ENCODE peak calls at places on chromosome 14, in six cellular contexts. X is mesendoderm, R is IMR-90, V is H1, N is neuronal stem cell, P is mesenchymal stem cell. I is an unnamed sample.

GRCh38 chr14:98169170-98169587 is 1102.8 kb downstream of the BCL11B start:
- DNase-seq in X (no peak), R (no peak), V (no peak), N (no peak), P (no peak), I (no peak)

GRCh38 chr14:76091036-76091435 is 60.7 kb upstream of the GPATCH2L start:
- DNase-seq in X (peak), R (no peak), V (no peak), N (no peak), P (no peak), I (no peak)

GRCh38 chr14:36521598-36522345 is 1.7 kb upstream of the NKX2-1 start:
- DNase-seq in X (peak), R (no peak), V (peak), N (peak), P (no peak), I (peak)

GRCh38 chr14:70706177-70706576 is 64.5 kb downstream of the TTC9 start:
- DNase-seq in X (peak), R (no peak), V (no peak), N (no peak), P (no peak), I (no peak)

GRCh38 chr14:63045612-63046320 is 508 bp upstream of the KCNH5 start:
- DNase-seq in X (peak), R (peak), V (peak), N (peak), P (peak), I (peak)

GRCh38 chr14:67999290-67999689 is 179.7 kb downstream of the RAD51B start:
- DNase-seq in X (no peak), R (peak), V (no peak), N (no peak), P (peak), I (no peak)

GRCh38 chr14:72291908-72292688 is 359.9 kb downstream of the RGS6 start:
- DNase-seq in X (peak), R (peak), V (peak), N (peak), P (no peak), I (no peak)

GRCh38 chr14:64598404-64598803 is 48.6 kb downstream of the PPP1R36 start:
- DNase-seq in X (no peak), R (no peak), V (peak), N (no peak), P (no peak), I (no peak)

GRCh38 chr14:37566811-37567371 is 28.2 kb downstream of the FOXA1 start:
- DNase-seq in X (peak), R (no peak), V (no peak), N (no peak), P (no peak), I (no peak)

GRCh38 chr14:103684471-103684870 is 30.8 kb downstream of the XRCC3 start:
- DNase-seq in X (no peak), R (no peak), V (no peak), N (no peak), P (no peak), I (no peak)

GRCh38 chr14:57212919-57213318 is 55.8 kb downstream of the EXOC5 start:
- DNase-seq in X (no peak), R (peak), V (no peak), N (no peak), P (no peak), I (no peak)

GRCh38 chr14:97025722-97026121 is 228.5 kb downstream of the VRK1 start:
- DNase-seq in X (no peak), R (no peak), V (peak), N (no peak), P (no peak), I (peak)

GRCh38 chr14:23056956-23057756 is at the start of gene CDH24:
- DNase-seq in X (peak), R (peak), V (peak), N (peak), P (peak), I (peak)

GRCh38 chr14:100422556-100423420 is 99.6 kb downstream of the SLC25A47 start:
- DNase-seq in X (no peak), R (peak), V (no peak), N (no peak), P (no peak), I (no peak)

GRCh38 chr14:99562848-99563748 is 40.9 kb downstream of the CCDC85C start:
- DNase-seq in X (peak), R (peak), V (peak), N (peak), P (peak), I (peak)

GRCh38 chr14:68782091-68782981 is 10.5 kb downstream of the ZFP36L1 start:
- DNase-seq in X (no peak), R (no peak), V (no peak), N (no peak), P (no peak), I (no peak)

GRCh38 chr14:55381040-55381439 is 30.6 kb downstream of the ATG14 start:
- DNase-seq in X (peak), R (peak), V (no peak), N (no peak), P (no peak), I (no peak)

GRCh38 chr14:105305769-105306168 is 5.0 kb upstream of the BRF1 start:
- DNase-seq in X (no peak), R (no peak), V (no peak), N (no peak), P (no peak), I (peak)

GRCh38 chr14:96938946-96939345 is 141.8 kb downstream of the VRK1 start:
- DNase-seq in X (peak), R (no peak), V (peak), N (no peak), P (no peak), I (no peak)

GRCh38 chr14:56423591-56423991 is 156.0 kb upstream of the TMEM260 start:
- DNase-seq in X (no peak), R (peak), V (no peak), N (no peak), P (peak), I (no peak)

GRCh38 chr14:59534361-59534987 is 42.1 kb downstream of the CCDC175 start:
- DNase-seq in X (no peak), R (peak), V (no peak), N (no peak), P (peak), I (no peak)

GRCh38 chr14:26839481-26839880 is 241.6 kb upstream of the NOVA1 start:
- DNase-seq in X (no peak), R (no peak), V (no peak), N (no peak), P (no peak), I (no peak)

GRCh38 chr14:65079788-65080187 is 22.5 kb downstream of the MAX start:
- DNase-seq in X (peak), R (no peak), V (no peak), N (no peak), P (no peak), I (no peak)

DNA sequence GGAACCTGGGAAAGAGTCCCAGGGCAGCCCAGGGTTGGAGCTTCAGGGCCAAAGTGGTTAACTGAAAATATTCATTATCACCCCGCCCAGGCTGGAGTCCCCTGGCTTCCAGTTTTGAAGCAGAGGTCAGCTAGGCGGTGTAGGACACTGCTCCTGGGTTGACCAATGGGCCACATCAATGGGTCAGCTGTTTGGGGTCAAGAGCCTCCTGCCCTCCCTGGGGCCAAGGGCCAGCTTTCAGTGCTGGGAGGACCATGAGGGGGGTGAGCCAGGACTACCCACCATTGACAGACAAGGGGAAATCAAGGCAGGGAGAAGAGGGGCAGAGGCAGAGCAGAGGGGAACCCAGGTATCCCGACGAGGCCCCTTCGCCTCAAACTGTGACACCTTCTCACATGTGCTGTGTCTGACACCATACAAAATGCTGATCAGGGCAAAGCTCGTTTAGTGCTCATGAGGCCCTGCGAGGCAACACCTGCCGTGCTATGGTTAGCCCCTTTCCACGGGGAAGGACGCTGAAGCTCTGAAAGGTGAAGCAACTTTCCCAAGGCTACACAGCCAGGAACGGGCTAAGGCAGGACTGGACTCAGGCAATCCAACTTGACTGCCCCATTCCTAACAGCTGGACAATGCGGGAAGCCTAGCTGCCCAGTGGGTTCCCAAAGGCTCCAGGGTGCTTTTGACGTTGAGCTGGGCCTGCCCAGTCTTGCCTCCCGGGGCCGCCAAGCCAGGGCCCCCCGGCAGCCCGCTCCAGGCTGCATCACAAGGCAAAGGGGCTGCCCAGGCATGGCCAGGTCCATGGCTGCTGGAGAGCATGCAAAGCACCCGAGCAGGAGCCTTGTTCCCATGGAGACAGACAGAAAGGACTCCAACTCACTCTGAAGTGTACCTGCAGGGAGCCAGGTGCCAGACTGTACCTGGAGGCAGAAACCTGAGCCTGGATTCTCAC is 2.0 kb downstream of the SYNE3 start:
- DNase-seq in X (peak), R (no peak), V (no peak), N (no peak), P (no peak), I (peak)
- H2AK5ac ChIP-seq in X (no peak), R (peak), V (no peak), N (peak), P (peak), I (no peak)

GRCh38 chr14:84403585-84403984 is 1126.4 kb upstream of the FLRT2 start:
- DNase-seq in X (peak), R (no peak), V (no peak), N (peak), P (no peak), I (peak)

GRCh38 chr14:84409435-84409834 is 1120.5 kb upstream of the FLRT2 start:
- DNase-seq in X (no peak), R (peak), V (no peak), N (no peak), P (no peak), I (no peak)

GRCh38 chr14:84399296-84399910 is 1130.5 kb upstream of the FLRT2 start:
- DNase-seq in X (no peak), R (no peak), V (no peak), N (no peak), P (no peak), I (no peak)

GRCh38 chr14:84401631-84402030 is 1128.3 kb upstream of the FLRT2 start:
- DNase-seq in X (no peak), R (no peak), V (no peak), N (no peak), P (no peak), I (no peak)

GRCh38 chr14:84404246-84404645 is 1125.7 kb upstream of the FLRT2 start:
- DNase-seq in X (no peak), R (no peak), V (no peak), N (peak), P (no peak), I (no peak)
- H2BK15ac ChIP-seq in X (no peak), R (no peak), V (no peak), N (no peak), P (no peak), I (no peak)

GRCh38 chr14:50035214-50035613 is 81.2 kb downstream of the VCPKMT start:
- DNase-seq in X (no peak), R (no peak), V (no peak), N (no peak), P (no peak), I (no peak)

GRCh38 chr14:50037240-50037639 is 79.1 kb downstream of the VCPKMT start:
- DNase-seq in X (no peak), R (no peak), V (no peak), N (no peak), P (no peak), I (no peak)

GRCh38 chr14:50036211-50036610 is 80.2 kb downstream of the VCPKMT start:
- DNase-seq in X (no peak), R (no peak), V (no peak), N (no peak), P (no peak), I (no peak)

GRCh38 chr14:50037837-50038236 is 78.5 kb downstream of the VCPKMT start:
- DNase-seq in X (no peak), R (no peak), V (no peak), N (no peak), P (no peak), I (no peak)

DNA sequence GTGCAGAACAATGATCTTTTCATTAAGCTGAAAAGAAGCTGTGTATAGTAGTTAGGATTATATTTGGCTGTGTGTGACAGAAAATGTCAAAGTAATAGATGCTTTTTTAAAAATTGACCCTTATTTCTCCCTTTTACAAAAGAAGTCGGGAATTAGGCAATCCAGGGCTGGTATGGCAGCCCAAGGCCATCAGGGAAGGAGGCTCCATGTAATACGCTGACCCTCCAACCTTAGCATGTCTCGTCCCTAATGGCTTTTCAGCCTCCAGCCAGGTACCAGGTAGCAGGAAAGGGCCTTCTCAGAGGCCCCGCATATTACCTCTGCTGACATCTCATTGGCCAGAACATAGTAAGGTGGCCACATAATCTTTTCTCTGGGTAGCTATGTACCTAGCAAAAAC is 79.7 kb downstream of the VCPKMT start:
- DNase-seq in X (no peak), R (no peak), V (no peak), N (no peak), P (no peak), I (no peak)
- H2AK5ac ChIP-seq in X (no peak), R (no peak), V (no peak), N (no peak), P (no peak), I (no peak)

GRCh38 chr14:91105673-91106072 is 8.2 kb upstream of the DGLUCY start:
- DNase-seq in X (no peak), R (peak), V (no peak), N (no peak), P (no peak), I (no peak)
- H2BK15ac ChIP-seq in X (no peak), R (no peak), V (no peak), N (no peak), P (no peak), I (no peak)

I was measured in H9.